ENCODE peak calls at places on chromosomes 4 and X, in six cellular contexts. S is dorsolateral prefrontal cortex, J is lower lobe of right lung, M is SK-N-SH, I is astrocyte, W is AG09309. O is an unnamed sample.

GRCh38 chrX:66019310-66019652 is 20.6 kb downstream of the VSIG4 start:
- DNase-seq in J (no peak), S (no peak), W (no peak), M (no peak), I (no peak), O (no peak)

GRCh38 chr4:73662709-73663546 is 42.7 kb upstream of the RASSF6 start:
- DNase-seq in W (peak), J (no peak), I (peak), S (no peak), M (no peak), O (no peak)

GRCh38 chr4:88138561-88138960 is 19.9 kb downstream of the ABCG2 start:
- DNase-seq in I (peak), M (no peak), W (peak), J (no peak), S (no peak), O (no peak)

GRCh38 chr4:173332963-173333657 is 1.0 kb downstream of the HMGB2 start:
- DNase-seq in M (no peak), I (no peak), J (no peak), W (no peak), S (no peak), O (no peak)

GRCh38 chr4:113300384-113301011 is 251.0 kb downstream of the ANK2 start:
- DNase-seq in J (no peak), S (no peak), W (peak), M (no peak), I (peak), O (peak)

GRCh38 chr4:53476232-53477037 is 99.0 kb downstream of the FIP1L1 start:
- DNase-seq in M (no peak), S (no peak), W (peak), J (no peak), I (peak), O (peak)

GRCh38 chr4:52010976-52011375 is 9.2 kb downstream of the LRRC66 start:
- DNase-seq in M (no peak), J (no peak), S (no peak), W (no peak), I (peak), O (no peak)

GRCh38 chr4:128776794-128777216 is 32.7 kb upstream of the JADE1 start:
- DNase-seq in W (peak), J (peak), M (no peak), I (peak), S (no peak), O (peak)

GRCh38 chr4:113620032-113620431 is 141.5 kb downstream of the CAMK2D start:
- DNase-seq in S (no peak), I (no peak), W (no peak), J (no peak), M (no peak), O (no peak)

GRCh38 chr4:157043131-157043530 is 32.8 kb upstream of the GLRB start:
- DNase-seq in I (peak), S (no peak), W (no peak), J (no peak), M (peak), O (no peak)

GRCh38 chrX:102624105-102624504 is 24.8 kb downstream of the ARMCX5 start:
- DNase-seq in W (no peak), J (no peak), M (no peak), I (peak), S (no peak), O (no peak)

GRCh38 chr4:71294301-71294700 is 44.5 kb upstream of the SLC4A4 start:
- DNase-seq in I (peak), W (no peak), J (no peak), M (no peak), S (no peak), O (no peak)

GRCh38 chr4:81405900-81406401 is 65.8 kb downstream of the RASGEF1B start:
- DNase-seq in I (peak), S (no peak), W (peak), M (peak), J (no peak), O (peak)

GRCh38 chr4:158605393-158605792 is 66.3 kb downstream of the C4orf46 start:
- DNase-seq in W (no peak), J (no peak), I (no peak), M (no peak), S (no peak), O (no peak)

GRCh38 chrX:44314259-44314734 is 29.2 kb downstream of the EFHC2 start:
- DNase-seq in W (no peak), S (no peak), I (peak), J (peak), M (peak), O (no peak)

GRCh38 chrX:119194631-119195030 is 41.5 kb upstream of the PGRMC1 start:
- DNase-seq in S (no peak), I (no peak), W (peak), M (no peak), J (no peak), O (no peak)

GRCh38 chr4:140943887-140944515 is 187.8 kb upstream of the TBC1D9 start:
- DNase-seq in J (no peak), S (no peak), M (no peak), I (peak), W (no peak), O (no peak)

GRCh38 chr4:126772662-126773061 is 860.1 kb upstream of the INTU start:
- DNase-seq in J (no peak), I (peak), M (no peak), W (no peak), S (no peak), O (no peak)

GRCh38 chrX:98523521-98523920 is 1639.8 kb downstream of the RPA4 start:
- DNase-seq in M (no peak), I (no peak), J (no peak), W (no peak), S (no peak), O (no peak)

GRCh38 chr4:7384003-7384928 is 50.5 kb downstream of the PSAPL1 start:
- DNase-seq in I (no peak), S (peak), M (peak), W (no peak), J (peak), O (no peak)

GRCh38 chr4:82801910-82802521 is 3.4 kb upstream of the SCD5 start:
- DNase-seq in J (no peak), M (peak), W (no peak), I (peak), S (no peak), O (no peak)

GRCh38 chrX:73478961-73479360 is 32.1 kb downstream of the CDX4 start:
- DNase-seq in I (no peak), W (no peak), J (no peak), S (no peak), M (no peak), O (no peak)

GRCh38 chrX:69152398-69152797 is 12.9 kb downstream of the PJA1 start:
- DNase-seq in M (peak), S (no peak), W (no peak), J (peak), I (no peak), O (no peak)

GRCh38 chr4:109801895-109802319 is at the start of gene CFI:
- DNase-seq in M (no peak), W (peak), I (peak), S (no peak), J (no peak), O (peak)

GRCh38 chr4:109798866-109799265 is 2.9 kb downstream of the CFI start:
- DNase-seq in J (no peak), S (no peak), M (no peak), W (no peak), I (no peak), O (no peak)

GRCh38 chr4:109803924-109804571 is 2.2 kb upstream of the CFI start:
- DNase-seq in J (no peak), M (peak), W (peak), I (peak), S (no peak), O (peak)

DNA sequence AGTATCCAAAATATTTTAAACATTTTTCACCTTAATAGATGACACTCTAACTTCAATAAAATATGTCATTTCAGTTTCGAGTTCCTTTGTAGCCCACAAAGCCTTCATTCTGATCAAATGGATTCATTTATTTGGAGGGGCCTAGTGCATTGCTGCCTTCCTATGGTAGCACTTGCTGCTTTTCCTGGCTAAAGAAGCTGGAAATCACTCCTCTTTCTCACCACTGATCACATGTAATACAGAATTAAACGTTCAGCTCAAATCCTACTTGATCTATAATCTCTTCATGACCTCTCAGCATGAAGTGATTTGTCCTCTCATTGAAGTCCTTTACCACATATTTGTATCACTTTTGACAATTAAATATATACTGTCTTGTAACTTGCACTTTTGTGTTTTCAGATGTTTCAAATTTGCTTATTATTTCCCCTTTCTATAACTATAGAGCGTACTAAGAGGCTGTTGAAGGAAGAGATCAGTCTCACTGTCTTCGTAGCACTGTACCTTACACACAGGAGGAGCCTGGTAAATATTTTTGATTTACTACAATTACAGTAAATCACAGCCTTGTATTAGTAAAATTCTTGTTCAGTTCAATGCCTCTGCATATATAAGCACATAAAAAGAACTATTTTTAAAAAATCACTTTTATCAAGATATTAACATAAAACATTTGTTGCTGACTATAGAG is 555 bp downstream of the CFI start:
- DNase-seq in W (no peak), S (no peak), M (no peak), J (no peak), I (no peak), O (no peak)
- H3K4me3 ChIP-seq in W (no peak), S (peak), M (peak), J (peak), I (no peak), O (peak)

GRCh38 chr4:184902550-184902949 is 76.8 kb upstream of the ACSL1 start:
- DNase-seq in J (no peak), W (no peak), S (no peak), I (no peak), M (no peak), O (no peak)

GRCh38 chr4:184911310-184911709 is 85.5 kb upstream of the ACSL1 start:
- DNase-seq in I (peak), J (no peak), M (no peak), W (peak), S (no peak), O (peak)

GRCh38 chr4:184906480-184907097 is 80.8 kb upstream of the ACSL1 start:
- DNase-seq in I (no peak), W (no peak), S (no peak), M (no peak), J (no peak), O (no peak)

GRCh38 chr4:184907810-184908209 is 82.0 kb upstream of the ACSL1 start:
- DNase-seq in I (no peak), W (no peak), S (no peak), M (no peak), J (no peak), O (no peak)

DNA sequence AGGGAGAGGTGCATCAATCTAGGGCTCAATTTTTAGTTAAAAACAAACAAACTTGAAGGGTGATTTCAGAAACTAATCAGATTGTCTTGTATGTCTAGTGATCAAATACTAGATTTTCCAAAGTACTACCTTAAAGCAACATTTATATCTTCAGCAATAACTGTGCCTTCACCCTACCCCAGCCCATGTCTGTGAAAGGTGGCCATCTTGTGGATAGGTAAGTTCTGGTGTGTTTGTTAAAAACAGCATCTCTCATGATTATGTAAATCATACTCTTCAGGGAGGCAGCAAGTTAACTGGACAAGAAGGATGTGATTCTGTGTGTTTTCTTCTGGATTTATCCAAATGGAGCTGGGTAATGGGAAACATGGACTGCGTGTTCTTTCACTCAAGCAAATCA is 81.4 kb upstream of the ACSL1 start:
- DNase-seq in I (no peak), J (no peak), M (no peak), S (no peak), W (no peak), O (no peak)
- TF ChIP-seq CTCF in I (no peak), J (no peak), M (no peak), S (no peak), W (no peak), O (no peak)

GRCh38 chr4:137543650-137544049 is 11.4 kb upstream of the PCDH18 start:
- DNase-seq in W (no peak), S (no peak), M (no peak), J (no peak), I (no peak), O (no peak)

GRCh38 chr4:137541181-137541580 is 8.9 kb upstream of the PCDH18 start:
- DNase-seq in I (no peak), M (no peak), S (no peak), W (no peak), J (no peak), O (no peak)

GRCh38 chr4:137540356-137540755 is 8.1 kb upstream of the PCDH18 start:
- DNase-seq in J (no peak), S (no peak), W (no peak), I (no peak), M (no peak), O (no peak)

GRCh38 chr4:137543198-137543597 is 10.9 kb upstream of the PCDH18 start:
- DNase-seq in M (no peak), J (no peak), S (no peak), I (no peak), W (no peak), O (no peak)

GRCh38 chr4:137541866-137542648 is 9.8 kb upstream of the PCDH18 start:
- DNase-seq in M (no peak), W (no peak), S (no peak), J (no peak), I (no peak), O (no peak)
- H3K4me3 ChIP-seq in M (no peak), W (peak), S (peak), J (peak), I (peak), O (no peak)

DNA sequence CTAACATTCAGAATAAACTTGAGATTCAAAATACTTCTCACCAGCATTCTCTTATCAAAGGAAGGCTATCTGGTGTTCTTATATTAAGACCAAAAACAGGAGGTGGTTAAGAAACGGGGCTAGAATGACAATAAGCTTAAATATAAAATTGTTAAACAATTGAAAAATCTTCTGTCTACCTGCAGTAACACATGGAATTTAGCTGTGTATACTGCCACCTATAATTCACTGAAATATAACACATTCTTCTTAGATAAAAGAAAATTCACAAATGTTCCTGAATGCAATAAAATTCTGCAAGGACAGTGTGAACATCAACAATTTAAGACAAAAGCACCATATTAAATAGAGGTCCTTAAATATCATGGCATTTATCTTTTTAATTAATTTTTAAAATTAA is 11.5 kb upstream of the PCDH10 start:
- DNase-seq in S (no peak), M (no peak), W (no peak), J (no peak), I (no peak), O (no peak)
- TF ChIP-seq CTCF in S (no peak), M (peak), W (no peak), J (no peak), I (no peak), O (peak)

GRCh38 chr4:38179690-38180299 is 219.6 kb downstream of the PTTG2 start:
- DNase-seq in S (peak), M (peak), J (peak), W (no peak), I (peak), O (peak)

GRCh38 chr4:38177035-38177791 is 217.0 kb downstream of the PTTG2 start:
- DNase-seq in J (no peak), S (no peak), M (no peak), W (no peak), I (peak), O (no peak)

GRCh38 chr4:38180456-38180855 is 220.3 kb downstream of the PTTG2 start:
- DNase-seq in W (no peak), S (no peak), J (no peak), M (no peak), I (no peak), O (no peak)

GRCh38 chr4:38178666-38178995 is 218.4 kb downstream of the PTTG2 start:
- DNase-seq in M (no peak), I (no peak), S (no peak), J (no peak), W (no peak), O (no peak)

DNA sequence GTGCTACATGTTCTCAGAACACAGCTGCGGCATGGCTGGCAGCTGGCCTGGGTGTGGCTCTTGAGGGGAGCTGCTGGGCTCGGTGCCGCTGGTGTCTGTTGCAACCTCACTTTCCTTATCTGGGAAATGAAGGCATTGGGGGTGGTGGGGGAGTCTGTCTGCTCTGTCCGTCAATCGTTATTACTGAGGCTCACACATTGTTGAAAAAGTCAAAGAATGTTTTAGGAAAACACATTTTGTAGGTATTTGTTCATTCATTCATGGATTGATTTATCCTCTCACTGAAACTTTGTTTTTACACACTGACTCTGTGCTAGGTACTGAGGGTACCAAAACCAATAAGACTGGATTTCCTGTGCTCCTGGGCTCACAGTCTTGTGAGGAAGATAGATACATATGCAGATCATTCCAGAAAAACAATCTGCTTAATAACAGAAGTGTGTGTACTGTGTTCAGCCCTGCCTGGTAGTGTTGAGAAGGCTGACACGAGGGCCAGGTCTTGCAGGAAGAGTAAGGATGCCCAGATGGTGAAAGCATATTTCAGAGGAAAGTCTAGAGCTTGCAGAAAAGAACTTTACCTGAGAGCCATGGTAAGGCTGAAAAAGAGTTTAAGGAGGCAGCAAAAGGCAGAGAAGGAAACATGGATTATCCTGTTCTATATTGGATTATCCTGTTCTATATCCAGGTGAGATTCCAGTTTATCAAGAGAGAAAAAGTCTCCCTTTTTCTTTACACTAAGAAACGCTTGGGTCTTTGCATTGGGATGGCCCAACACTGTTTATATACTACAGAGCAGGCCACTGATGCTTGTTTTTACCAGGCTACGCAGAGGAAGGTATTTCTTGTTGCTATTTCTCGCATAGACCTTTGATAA is 217.8 kb downstream of the PTTG2 start:
- DNase-seq in S (no peak), M (no peak), I (no peak), J (peak), W (no peak), O (no peak)
- H3K4me3 ChIP-seq in S (no peak), M (no peak), I (no peak), J (no peak), W (no peak), O (no peak)

DNA sequence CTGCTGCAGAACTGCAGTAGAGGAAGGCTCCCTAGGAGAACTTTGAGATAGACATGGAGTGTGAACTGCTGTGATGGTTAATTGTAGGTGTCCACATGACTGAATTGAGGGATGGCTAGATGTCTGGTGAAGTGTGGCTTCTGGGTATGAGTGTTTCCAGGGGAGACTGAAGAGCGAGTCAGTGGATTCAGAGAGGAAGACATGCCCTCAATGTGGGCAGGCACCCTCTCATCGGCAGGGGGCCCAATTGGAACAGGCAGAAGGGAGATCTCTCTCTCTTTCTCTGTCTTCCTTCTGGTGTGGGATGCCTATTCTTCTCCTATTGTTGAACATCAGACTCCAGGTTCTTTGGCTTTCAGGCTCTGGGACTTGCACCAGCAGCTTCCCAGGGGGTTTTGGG is 304.7 kb upstream of the GATB start:
- DNase-seq in J (no peak), I (no peak), W (no peak), M (no peak), S (no peak), O (no peak)
- TF ChIP-seq CTCF in J (no peak), I (no peak), W (no peak), M (no peak), S (no peak), O (no peak)

GRCh38 chr4:1872918-1873269 is 1.7 kb downstream of the NSD2 start:
- DNase-seq in I (peak), W (no peak), S (no peak), J (no peak), M (no peak), O (no peak)

GRCh38 chr4:1874207-1874606 is 3.0 kb downstream of the NSD2 start:
- DNase-seq in M (no peak), W (no peak), I (no peak), J (no peak), S (no peak), O (no peak)

GRCh38 chr4:1871471-1872021 is 353 bp downstream of the NSD2 start:
- DNase-seq in I (no peak), J (no peak), W (no peak), M (peak), S (no peak), O (no peak)

GRCh38 chr4:1873776-1874175 is 2.6 kb downstream of the NSD2 start:
- DNase-seq in M (no peak), W (no peak), I (no peak), J (peak), S (no peak), O (no peak)

GRCh38 chr4:1873291-1873690 is 2.1 kb downstream of the NSD2 start:
- DNase-seq in S (no peak), J (no peak), M (no peak), W (no peak), I (no peak), O (no peak)
- H3K4me3 ChIP-seq in S (no peak), J (no peak), M (peak), W (no peak), I (peak), O (peak)

GRCh38 chr4:1215347-1216075 is 33.4 kb downstream of the CTBP1 start:
- DNase-seq in J (no peak), M (no peak), S (no peak), I (no peak), W (no peak), O (no peak)

GRCh38 chr4:1218892-1219552 is 29.9 kb downstream of the CTBP1 start:
- DNase-seq in S (no peak), W (no peak), I (no peak), J (no peak), M (no peak), O (no peak)

GRCh38 chr4:1216076-1216614 is 32.8 kb downstream of the CTBP1 start:
- DNase-seq in S (no peak), W (no peak), J (no peak), M (no peak), I (no peak), O (no peak)

GRCh38 chr4:1217366-1217765 is 31.6 kb downstream of the CTBP1 start:
- DNase-seq in M (no peak), W (no peak), S (no peak), I (no peak), J (no peak), O (no peak)

GRCh38 chr4:1216869-1217294 is 32.0 kb downstream of the CTBP1 start:
- DNase-seq in I (no peak), M (no peak), J (no peak), S (no peak), W (no peak), O (no peak)
- TF ChIP-seq CTCF in I (no peak), M (no peak), J (peak), S (no peak), W (no peak), O (no peak)